ENCODE peak calls at places on chromosomes 6 and 20, in four cellular contexts. E is mesendoderm, I is IMR-90, N is H1. C is an unnamed sample. For H3K79me1, the result is how much of the 10 kb centered on the place peaks cover.

GRCh38 chr20:35225319-35226125 is 968 bp upstream of the MMP24 start:
- DNase-seq in E (peak), N (no peak), I (no peak), C (no peak)

GRCh38 chr6:104816141-104816540 is 43.6 kb downstream of the HACE1 start:
- DNase-seq in E (no peak), I (no peak), N (no peak), C (no peak)

GRCh38 chr20:31569163-31570020 is 35.7 kb upstream of the ID1 start:
- DNase-seq in N (peak), E (peak), I (peak), C (peak)

GRCh38 chr20:33521461-33521860 is 31.6 kb downstream of the CBFA2T2 start:
- DNase-seq in N (no peak), E (no peak), I (no peak), C (no peak)

GRCh38 chr6:1625926-1626413 is 16.3 kb downstream of the FOXC1 start:
- DNase-seq in E (no peak), I (no peak), N (no peak), C (no peak)

GRCh38 chr20:36344517-36345132 is 38.5 kb downstream of the DLGAP4 start:
- DNase-seq in I (peak), N (peak), E (peak), C (peak)

GRCh38 chr6:161254754-161255253 is 19.1 kb downstream of the AGPAT4 start:
- DNase-seq in E (peak), N (no peak), I (peak), C (no peak)

GRCh38 chr6:5997420-5998093 is 9.2 kb downstream of the NRN1 start:
- DNase-seq in I (no peak), E (peak), N (no peak), C (peak)

GRCh38 chr6:122170274-122170673 is 229.2 kb upstream of the HSF2 start:
- DNase-seq in E (no peak), I (no peak), N (no peak), C (no peak)

GRCh38 chr6:159594106-159594749 is 98.8 kb downstream of the SOD2 start:
- DNase-seq in N (no peak), E (no peak), I (peak), C (no peak)
- H2AK5ac ChIP-seq in N (no peak), E (no peak), I (peak), C (no peak)

GRCh38 chr6:107314644-107315043 is 144.7 kb downstream of the PDSS2 start:
- DNase-seq in N (no peak), I (no peak), E (no peak), C (no peak)
- H4K5ac ChIP-seq in N (no peak), I (no peak), E (no peak), C (no peak)

GRCh38 chr6:100103194-100103593 is 109.2 kb upstream of the MCHR2 start:
- DNase-seq in I (peak), N (no peak), E (no peak), C (no peak)
- H3K79me1 ChIP-seq in I (under half), N (under half), E (under half), C (under half)

GRCh38 chr6:108689279-108690161 is 128.8 kb downstream of the FOXO3 start:
- DNase-seq in E (no peak), I (peak), N (no peak), C (no peak)
- H2AK5ac ChIP-seq in E (no peak), I (peak), N (no peak), C (no peak)